ENCODE peak calls at places on chromosomes 7 and 10, in ten cellular contexts. V, B, X, J, W, S, L, O, I and U are unnamed samples.

GRCh38 chr7:51521649-51522048 is 205.0 kb upstream of the COBL start:
- DNase-seq in V (no peak), B (no peak), X (no peak), J (no peak), W (no peak), S (no peak), L (no peak), O (no peak), I (no peak), U (no peak)

GRCh38 chr7:99919814-99920618 is 686 bp upstream of the TRIM4 start:
- DNase-seq in V (no peak), B (no peak), X (no peak), J (no peak), W (no peak), S (no peak), L (no peak), O (no peak), I (no peak), U (no peak)

GRCh38 chr10:22618081-22618785 is 96.1 kb downstream of the PIP4K2A start:
- DNase-seq in V (no peak), B (peak), X (no peak), J (no peak), W (no peak), S (no peak), L (no peak), O (no peak), I (no peak), U (no peak)

GRCh38 chr10:63409465-63410027 is 56.2 kb downstream of the JMJD1C start:
- DNase-seq in V (peak), B (peak), X (no peak), J (no peak), W (no peak), S (no peak), L (no peak), O (no peak), I (peak), U (no peak)

GRCh38 chr10:51156913-51157312 is 82.6 kb downstream of the PRKG1 start:
- DNase-seq in V (no peak), B (peak), X (no peak), J (no peak), W (no peak), S (no peak), L (peak), O (peak), I (peak), U (no peak)

GRCh38 chr10:76738991-76739390 is 898.6 kb downstream of the KCNMA1 start:
- DNase-seq in V (no peak), B (no peak), X (no peak), J (no peak), W (no peak), S (no peak), L (no peak), O (no peak), I (no peak), U (no peak)

GRCh38 chr10:28463676-28464395 is 69.1 kb upstream of the WAC start:
- DNase-seq in V (no peak), B (no peak), X (no peak), J (no peak), W (peak), S (peak), L (no peak), O (no peak), I (no peak), U (no peak)

GRCh38 chr10:22714524-22715289 is at the start of gene PIP4K2A:
- DNase-seq in V (peak), B (peak), X (peak), J (peak), W (peak), S (peak), L (peak), O (peak), I (peak), U (peak)

GRCh38 chr7:2629740-2630681 is 1.8 kb upstream of the TTYH3 start:
- DNase-seq in V (no peak), B (no peak), X (no peak), J (no peak), W (peak), S (peak), L (no peak), O (peak), I (no peak), U (no peak)

GRCh38 chr10:36779238-36779846 is 346.1 kb upstream of the ANKRD30A start:
- DNase-seq in V (peak), B (peak), X (no peak), J (no peak), W (peak), S (peak), L (peak), O (peak), I (peak), U (no peak)

GRCh38 chr10:4650109-4650508 is 175.9 kb upstream of the AKR1E2 start:
- DNase-seq in V (no peak), B (no peak), X (no peak), J (no peak), W (no peak), S (no peak), L (no peak), O (no peak), I (no peak), U (no peak)

GRCh38 chr7:116652793-116653192 is 19.2 kb upstream of the MET start:
- DNase-seq in V (no peak), B (peak), X (no peak), J (no peak), W (no peak), S (no peak), L (no peak), O (no peak), I (peak), U (no peak)

GRCh38 chr7:45714521-45714820 is 140.3 kb downstream of the ADCY1 start:
- DNase-seq in V (no peak), B (no peak), X (no peak), J (no peak), W (no peak), S (no peak), L (no peak), O (no peak), I (no peak), U (no peak)

GRCh38 chr10:92567952-92568600 is 5.8 kb downstream of the IDE start:
- DNase-seq in V (no peak), B (peak), X (no peak), J (no peak), W (no peak), S (no peak), L (no peak), O (peak), I (peak), U (no peak)

GRCh38 chr7:139571190-139571589 is 47.7 kb downstream of the CLEC2L start:
- DNase-seq in V (no peak), B (no peak), X (no peak), J (no peak), W (no peak), S (no peak), L (no peak), O (no peak), I (no peak), U (no peak)

GRCh38 chr10:33087142-33087541 is 129.1 kb upstream of the ITGB1 start:
- DNase-seq in V (no peak), B (no peak), X (no peak), J (no peak), W (no peak), S (no peak), L (no peak), O (no peak), I (no peak), U (no peak)